ENCODE peak calls at places on chromosomes 12 and 14, in seven cellular contexts. N, S, W, J, A, O and C are unnamed samples.

GRCh38 chr14:105999361-106000028 is 473.1 kb downstream of the TMEM121 start:
- DNase-seq in N (no peak), S (no peak), W (no peak), J (no peak), A (no peak), O (no peak), C (no peak)

GRCh38 chr14:105393151-105393550 is 5.2 kb upstream of the TEX22 start:
- DNase-seq in N (no peak), S (no peak), W (no peak), J (no peak), A (no peak), O (no peak), C (no peak)

GRCh38 chr12:97630875-97631274 is 168.3 kb downstream of the RMST start:
- DNase-seq in N (no peak), S (no peak), W (no peak), J (no peak), A (no peak), O (no peak), C (no peak)

GRCh38 chr14:22541721-22542120 is 47.3 kb downstream of the DAD1 start:
- DNase-seq in N (no peak), S (no peak), W (no peak), J (no peak), A (no peak), O (no peak), C (no peak)

GRCh38 chr12:12998248-12998647 is 1.8 kb downstream of the HEBP1 start:
- DNase-seq in N (no peak), S (no peak), W (no peak), J (no peak), A (no peak), O (no peak), C (no peak)

GRCh38 chr12:113961921-113962710 is 4.0 kb downstream of the RBM19 start:
- DNase-seq in N (no peak), S (no peak), W (no peak), J (peak), A (no peak), O (peak), C (no peak)

GRCh38 chr12:111076611-111077451 is 156.5 kb upstream of the MYL2 start:
- DNase-seq in N (no peak), S (peak), W (no peak), J (no peak), A (peak), O (no peak), C (no peak)

GRCh38 chr14:56244138-56244789 is 126.1 kb downstream of the PELI2 start:
- DNase-seq in N (no peak), S (no peak), W (no peak), J (no peak), A (no peak), O (peak), C (no peak)

GRCh38 chr14:104318558-104319488 is 180.4 kb downstream of the KIF26A start:
- DNase-seq in N (no peak), S (peak), W (peak), J (no peak), A (no peak), O (no peak), C (peak)

GRCh38 chr14:65433646-65434045 is 21.1 kb downstream of the FUT8 start:
- DNase-seq in N (no peak), S (no peak), W (no peak), J (no peak), A (no peak), O (no peak), C (no peak)

GRCh38 chr12:103632554-103633216 is 45.6 kb downstream of the STAB2 start:
- DNase-seq in N (peak), S (peak), W (no peak), J (peak), A (peak), O (peak), C (peak)

GRCh38 chr12:44000309-44000952 is 164.6 kb downstream of the TMEM117 start:
- DNase-seq in N (peak), S (peak), W (no peak), J (peak), A (peak), O (peak), C (peak)

GRCh38 chr12:13425766-13426165 is 229.2 kb downstream of the EMP1 start:
- DNase-seq in N (peak), S (no peak), W (no peak), J (peak), A (no peak), O (peak), C (no peak)

GRCh38 chr14:101525646-101526527 is 35.4 kb upstream of the DIO3 start:
- DNase-seq in N (no peak), S (no peak), W (no peak), J (no peak), A (no peak), O (no peak), C (no peak)

GRCh38 chr14:75132374-75133086 is 5.7 kb upstream of the NEK9 start:
- DNase-seq in N (peak), S (no peak), W (no peak), J (peak), A (peak), O (peak), C (peak)

GRCh38 chr12:110084314-110085015 is 36.1 kb upstream of the C12orf76 start:
- DNase-seq in N (no peak), S (no peak), W (no peak), J (no peak), A (no peak), O (no peak), C (no peak)

GRCh38 chr12:95633671-95634465 is 82.6 kb upstream of the USP44 start:
- DNase-seq in N (peak), S (no peak), W (no peak), J (peak), A (no peak), O (peak), C (no peak)

GRCh38 chr14:51859136-51859535 is 1.3 kb upstream of the GNG2 start:
- DNase-seq in N (no peak), S (no peak), W (no peak), J (no peak), A (no peak), O (no peak), C (no peak)

GRCh38 chr14:89827260-89827659 is 127.3 kb downstream of the EFCAB11 start:
- DNase-seq in N (no peak), S (no peak), W (no peak), J (no peak), A (no peak), O (no peak), C (peak)

GRCh38 chr14:84361476-84361875 is 1168.5 kb upstream of the FLRT2 start:
- DNase-seq in N (no peak), S (no peak), W (no peak), J (no peak), A (no peak), O (no peak), C (no peak)

GRCh38 chr12:52081263-52081733 is 1.8 kb downstream of the SMIM41 start:
- DNase-seq in N (no peak), S (no peak), W (no peak), J (no peak), A (no peak), O (no peak), C (no peak)

GRCh38 chr14:78997811-78998210 is 827.6 kb downstream of the NRXN3 start:
- DNase-seq in N (no peak), S (no peak), W (no peak), J (no peak), A (no peak), O (peak), C (no peak)

GRCh38 chr12:5383961-5384360 is 47.9 kb upstream of the NTF3 start:
- DNase-seq in N (no peak), S (no peak), W (no peak), J (no peak), A (no peak), O (no peak), C (no peak)

GRCh38 chr12:44640831-44641230 is 235.3 kb downstream of the NELL2 start:
- DNase-seq in N (no peak), S (no peak), W (no peak), J (no peak), A (no peak), O (no peak), C (no peak)

GRCh38 chr12:40697566-40698257 is 5.5 kb downstream of the CNTN1 start:
- DNase-seq in N (peak), S (no peak), W (no peak), J (peak), A (no peak), O (no peak), C (no peak)

GRCh38 chr12:64801381-64801780 is 23.1 kb upstream of the TBC1D30 start:
- DNase-seq in N (peak), S (no peak), W (no peak), J (no peak), A (no peak), O (no peak), C (no peak)

GRCh38 chr12:7142057-7142644 is 12.0 kb downstream of the CLSTN3 start:
- DNase-seq in N (peak), S (peak), W (no peak), J (peak), A (peak), O (peak), C (peak)

GRCh38 chr14:51931308-51931707 is 58.0 kb upstream of the RTRAF start:
- DNase-seq in N (no peak), S (no peak), W (no peak), J (no peak), A (no peak), O (no peak), C (no peak)

GRCh38 chr14:32905052-32905451 is 33.6 kb upstream of the NPAS3 start:
- DNase-seq in N (no peak), S (no peak), W (no peak), J (no peak), A (no peak), O (no peak), C (no peak)

GRCh38 chr12:69437073-69437472 is 33.1 kb upstream of the FRS2 start:
- DNase-seq in N (no peak), S (no peak), W (no peak), J (no peak), A (no peak), O (no peak), C (no peak)

GRCh38 chr14:96126339-96126770 is 78.3 kb upstream of the BDKRB2 start:
- DNase-seq in N (no peak), S (no peak), W (no peak), J (no peak), A (no peak), O (no peak), C (peak)

GRCh38 chr12:102061096-102061555 is 665 bp downstream of the WASHC3 start:
- DNase-seq in N (peak), S (no peak), W (no peak), J (peak), A (no peak), O (peak), C (no peak)

GRCh38 chr12:10151621-10152020 is 20.3 kb downstream of the OLR1 start:
- DNase-seq in N (no peak), S (no peak), W (no peak), J (no peak), A (no peak), O (no peak), C (no peak)

GRCh38 chr14:94945615-94946014 is 175.7 kb upstream of the GSC start:
- DNase-seq in N (no peak), S (no peak), W (no peak), J (no peak), A (no peak), O (no peak), C (no peak)

GRCh38 chr14:68214431-68214830 is 394.9 kb downstream of the RAD51B start:
- DNase-seq in N (no peak), S (no peak), W (no peak), J (no peak), A (no peak), O (no peak), C (no peak)

GRCh38 chr14:97415907-97416306 is 618.7 kb downstream of the VRK1 start:
- DNase-seq in N (no peak), S (no peak), W (no peak), J (no peak), A (no peak), O (no peak), C (no peak)

GRCh38 chr14:55614304-55614703 is 34.3 kb downstream of the KTN1 start:
- DNase-seq in N (no peak), S (no peak), W (no peak), J (no peak), A (no peak), O (no peak), C (no peak)

GRCh38 chr14:57983235-57983634 is 117.3 kb upstream of the SLC35F4 start:
- DNase-seq in N (no peak), S (no peak), W (no peak), J (no peak), A (no peak), O (no peak), C (no peak)

GRCh38 chr14:89489796-89490506 is 72.9 kb upstream of the FOXN3 start:
- DNase-seq in N (no peak), S (no peak), W (no peak), J (no peak), A (no peak), O (peak), C (no peak)

GRCh38 chr12:68067762-68068376 is 78.6 kb downstream of the IFNG-AS1 start:
- DNase-seq in N (no peak), S (no peak), W (no peak), J (no peak), A (no peak), O (peak), C (no peak)
- TF ChIP-seq CTCF in N (peak), S (no peak), W (no peak), J (peak), A (no peak), O (peak), C (peak)

GRCh38 chr14:85852900-85853299 is 323.0 kb downstream of the FLRT2 start:
- DNase-seq in N (no peak), S (no peak), W (no peak), J (no peak), A (no peak), O (no peak), C (no peak)

GRCh38 chr14:85853996-85854526 is 324.1 kb downstream of the FLRT2 start:
- DNase-seq in N (no peak), S (no peak), W (no peak), J (no peak), A (no peak), O (no peak), C (no peak)

GRCh38 chr14:85856430-85856829 is 326.5 kb downstream of the FLRT2 start:
- DNase-seq in N (no peak), S (no peak), W (no peak), J (no peak), A (no peak), O (no peak), C (no peak)
- TF ChIP-seq CTCF in N (peak), S (no peak), W (no peak), J (peak), A (peak), O (no peak), C (no peak)

GRCh38 chr12:62050785-62051184 is 209.4 kb upstream of the USP15 start:
- DNase-seq in N (no peak), S (no peak), W (no peak), J (no peak), A (no peak), O (no peak), C (no peak)
- TF ChIP-seq CTCF in N (no peak), S (no peak), W (no peak), J (no peak), A (no peak), O (no peak), C (no peak)

GRCh38 chr12:105377077-105377476 is 46.6 kb downstream of the C12orf75 start:
- DNase-seq in N (no peak), S (no peak), W (no peak), J (no peak), A (no peak), O (no peak), C (no peak)

GRCh38 chr12:105382771-105383632 is 52.5 kb downstream of the C12orf75 start:
- DNase-seq in N (peak), S (no peak), W (no peak), J (peak), A (no peak), O (peak), C (peak)

GRCh38 chr12:105384220-105384619 is 53.7 kb downstream of the C12orf75 start:
- DNase-seq in N (no peak), S (no peak), W (no peak), J (no peak), A (no peak), O (no peak), C (no peak)

GRCh38 chr12:105378821-105379400 is 48.4 kb downstream of the C12orf75 start:
- DNase-seq in N (no peak), S (peak), W (no peak), J (no peak), A (no peak), O (peak), C (peak)
- TF ChIP-seq CTCF in N (no peak), S (no peak), W (no peak), J (peak), A (peak), O (peak), C (peak)